ENCODE peak calls at places on chromosomes 4 and X, in five cellular contexts. H is astrocyte of the cerebellum, A is stomach, J is tibial nerve, C is mucosa of descending colon. L is an unnamed sample.

GRCh38 chrX:119541188-119541587 is 24.0 kb downstream of the STEEP1 start:
- DNase-seq in H (peak), A (no peak), J (no peak), C (no peak), L (peak)

GRCh38 chr4:166128452-166128851 is 255.4 kb downstream of the TLL1 start:
- DNase-seq in H (peak), A (no peak), J (no peak), C (no peak), L (peak)

GRCh38 chrX:28584025-28584424 is 3.2 kb upstream of the IL1RAPL1 start:
- DNase-seq in H (no peak), A (no peak), J (no peak), C (no peak), L (no peak)

GRCh38 chrX:65581661-65582339 is 47.2 kb upstream of the LAS1L start:
- DNase-seq in H (peak), A (peak), J (peak), C (no peak), L (peak)

GRCh38 chr4:84691170-84691691 is 108.3 kb downstream of the CDS1 start:
- DNase-seq in H (peak), A (no peak), J (no peak), C (no peak), L (peak)

GRCh38 chrX:13215729-13216128 is 104.1 kb downstream of the ATXN3L start:
- DNase-seq in H (no peak), A (no peak), J (no peak), C (no peak), L (peak)

GRCh38 chrX:1484638-1485019 is 31.9 kb upstream of the ASMTL start:
- DNase-seq in H (no peak), A (no peak), J (no peak), C (no peak), L (no peak)

GRCh38 chr4:112938461-112939058 is 110.9 kb upstream of the ANK2 start:
- DNase-seq in H (peak), A (no peak), J (no peak), C (no peak), L (peak)

GRCh38 chr4:71540749-71541269 is 202.0 kb downstream of the SLC4A4 start:
- DNase-seq in H (no peak), A (no peak), J (no peak), C (no peak), L (peak)

GRCh38 chrX:119763175-119763574 is 4.8 kb downstream of the SOWAHD start:
- DNase-seq in H (peak), A (no peak), J (no peak), C (no peak), L (no peak)

GRCh38 chrX:132614297-132614696 is 125.5 kb upstream of the MBNL3 start:
- DNase-seq in H (no peak), A (no peak), J (no peak), C (no peak), L (peak)
- TF ChIP-seq CTCF in H (peak), A (no peak), J (no peak), C (no peak), L (peak)

GRCh38 chr4:185383451-185383850 is 12.3 kb downstream of the LRP2BP start:
- DNase-seq in H (no peak), A (peak), J (no peak), C (no peak), L (peak)

GRCh38 chr4:185387957-185388356 is 7.8 kb downstream of the LRP2BP start:
- DNase-seq in H (no peak), A (no peak), J (no peak), C (no peak), L (no peak)

GRCh38 chr4:185382754-185383153 is 13.0 kb downstream of the LRP2BP start:
- DNase-seq in H (no peak), A (no peak), J (no peak), C (no peak), L (no peak)

GRCh38 chr4:185384061-185384460 is 11.7 kb downstream of the LRP2BP start:
- DNase-seq in H (no peak), A (no peak), J (no peak), C (no peak), L (no peak)

DNA sequence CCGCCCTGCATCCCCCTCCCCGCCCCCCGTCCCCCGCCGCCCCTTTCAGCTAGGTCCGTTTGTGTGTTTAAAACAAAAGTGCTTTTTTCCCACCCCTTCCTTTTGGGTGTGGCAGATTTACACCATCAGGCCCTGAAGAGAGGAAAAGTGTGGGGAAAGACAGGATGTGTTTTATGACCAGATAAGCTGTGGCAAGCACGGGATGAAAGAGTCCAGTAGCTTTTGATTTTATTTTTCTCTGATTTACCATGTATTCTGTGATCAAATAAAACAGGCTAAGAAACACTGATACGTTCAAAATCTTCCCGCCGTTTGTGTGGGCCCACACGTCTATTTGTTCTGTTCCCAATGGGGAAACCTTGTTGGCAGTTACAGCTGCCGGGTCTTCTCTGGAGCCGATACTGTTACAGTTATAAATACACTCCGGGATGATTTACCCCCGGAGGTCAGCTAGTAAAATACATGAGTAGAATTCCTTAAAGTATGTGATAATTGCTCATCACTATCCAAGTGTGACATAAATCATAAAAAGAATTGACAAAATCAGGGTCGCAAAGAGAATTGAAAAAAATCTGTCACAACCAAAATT is 10.8 kb downstream of the LRP2BP start:
- DNase-seq in H (no peak), A (no peak), J (no peak), C (no peak), L (no peak)
- TF ChIP-seq CTCF in H (no peak), A (no peak), J (no peak), C (no peak), L (no peak)

GRCh38 chrX:97740044-97740443 is 856.3 kb downstream of the RPA4 start:
- DNase-seq in H (no peak), A (no peak), J (no peak), C (no peak), L (peak)

GRCh38 chrX:97740886-97741285 is 857.2 kb downstream of the RPA4 start:
- DNase-seq in H (no peak), A (no peak), J (no peak), C (no peak), L (peak)

GRCh38 chrX:97747346-97747745 is 863.6 kb downstream of the RPA4 start:
- DNase-seq in H (no peak), A (no peak), J (no peak), C (no peak), L (no peak)

DNA sequence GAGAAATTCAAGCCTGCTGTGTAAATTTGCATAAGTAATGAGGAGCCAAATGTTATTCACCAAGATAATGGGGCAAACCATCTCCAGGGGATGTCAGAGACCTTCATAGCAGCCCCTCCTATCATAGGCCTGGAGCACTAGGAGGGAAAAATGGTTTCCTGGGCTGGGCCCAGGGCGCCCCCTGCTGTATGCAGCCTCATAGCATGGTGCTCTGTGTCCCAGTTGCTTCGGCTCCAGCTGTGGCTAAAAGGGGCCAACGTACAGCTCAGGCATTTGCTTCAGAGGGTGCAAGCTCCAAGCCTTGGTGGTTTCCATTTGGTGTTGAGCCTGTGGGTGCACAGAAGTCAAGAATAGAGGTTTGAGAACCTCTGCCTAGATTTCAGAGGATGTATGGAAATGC is 859.3 kb downstream of the RPA4 start:
- DNase-seq in H (no peak), A (no peak), J (no peak), C (no peak), L (no peak)
- TF ChIP-seq CTCF in H (no peak), A (no peak), J (peak), C (no peak), L (no peak)

GRCh38 chrX:132748909-132749308 is 209.5 kb downstream of the HS6ST2 start:
- DNase-seq in H (no peak), A (no peak), J (no peak), C (no peak), L (no peak)

GRCh38 chrX:132750312-132751042 is 208.0 kb downstream of the HS6ST2 start:
- DNase-seq in H (no peak), A (no peak), J (no peak), C (no peak), L (no peak)

GRCh38 chrX:132748268-132748667 is 210.2 kb downstream of the HS6ST2 start:
- DNase-seq in H (no peak), A (no peak), J (no peak), C (no peak), L (no peak)

GRCh38 chrX:132751043-132751690 is 207.3 kb downstream of the HS6ST2 start:
- DNase-seq in H (no peak), A (no peak), J (no peak), C (no peak), L (no peak)

DNA sequence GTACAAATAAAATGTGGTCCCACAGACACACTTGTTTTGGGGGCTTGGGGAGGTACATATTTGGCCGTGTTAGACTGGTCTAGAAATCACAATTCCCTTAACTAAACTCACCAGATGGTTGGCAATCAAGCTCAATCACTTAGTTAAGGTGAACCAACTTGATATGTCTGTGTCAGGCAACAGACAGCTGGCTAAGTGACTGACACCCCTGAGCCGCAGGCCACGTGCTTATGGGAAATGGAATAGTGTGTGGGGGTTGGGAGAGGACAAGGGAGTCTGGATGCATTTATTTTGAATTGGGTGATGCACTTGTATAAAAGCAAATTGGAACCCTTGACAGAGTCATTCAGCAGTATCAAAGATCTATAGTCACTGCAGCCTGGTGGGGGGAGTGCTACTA is 209.0 kb downstream of the HS6ST2 start:
- DNase-seq in H (no peak), A (no peak), J (no peak), C (no peak), L (no peak)
- TF ChIP-seq CTCF in H (no peak), A (no peak), J (no peak), C (no peak), L (no peak)

GRCh38 chr4:87078987-87079469 is 141.4 kb downstream of the KLHL8 start:
- DNase-seq in H (no peak), A (no peak), J (no peak), C (no peak), L (no peak)

GRCh38 chr4:87079967-87080366 is 140.5 kb downstream of the KLHL8 start:
- DNase-seq in H (no peak), A (no peak), J (no peak), C (no peak), L (no peak)

GRCh38 chr4:87081826-87082225 is 138.6 kb downstream of the KLHL8 start:
- DNase-seq in H (no peak), A (no peak), J (no peak), C (no peak), L (no peak)

GRCh38 chr4:87077834-87078585 is 142.4 kb downstream of the KLHL8 start:
- DNase-seq in H (no peak), A (no peak), J (no peak), C (no peak), L (no peak)

DNA sequence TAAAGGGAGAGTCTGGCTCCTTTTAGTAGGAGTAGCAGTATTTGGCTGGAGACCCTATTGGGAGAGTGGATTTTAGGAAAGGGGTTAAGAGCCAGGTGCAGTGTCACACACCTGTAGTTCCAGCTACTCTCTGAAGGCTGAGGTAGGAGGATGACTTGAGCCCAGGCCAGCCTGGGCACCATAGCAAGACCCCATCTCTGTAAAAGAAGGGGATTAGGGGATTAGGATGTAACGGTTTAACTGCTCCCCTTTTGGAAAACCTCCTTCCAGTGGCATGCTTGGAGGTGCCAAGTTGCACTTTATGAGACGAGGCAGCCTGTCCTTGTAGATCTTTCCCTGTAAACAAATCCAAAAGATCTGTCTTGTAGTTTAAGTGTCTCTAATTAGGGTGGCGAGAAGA is 140.0 kb downstream of the KLHL8 start:
- DNase-seq in H (no peak), A (no peak), J (no peak), C (no peak), L (no peak)
- TF ChIP-seq CTCF in H (no peak), A (no peak), J (no peak), C (no peak), L (no peak)

DNA sequence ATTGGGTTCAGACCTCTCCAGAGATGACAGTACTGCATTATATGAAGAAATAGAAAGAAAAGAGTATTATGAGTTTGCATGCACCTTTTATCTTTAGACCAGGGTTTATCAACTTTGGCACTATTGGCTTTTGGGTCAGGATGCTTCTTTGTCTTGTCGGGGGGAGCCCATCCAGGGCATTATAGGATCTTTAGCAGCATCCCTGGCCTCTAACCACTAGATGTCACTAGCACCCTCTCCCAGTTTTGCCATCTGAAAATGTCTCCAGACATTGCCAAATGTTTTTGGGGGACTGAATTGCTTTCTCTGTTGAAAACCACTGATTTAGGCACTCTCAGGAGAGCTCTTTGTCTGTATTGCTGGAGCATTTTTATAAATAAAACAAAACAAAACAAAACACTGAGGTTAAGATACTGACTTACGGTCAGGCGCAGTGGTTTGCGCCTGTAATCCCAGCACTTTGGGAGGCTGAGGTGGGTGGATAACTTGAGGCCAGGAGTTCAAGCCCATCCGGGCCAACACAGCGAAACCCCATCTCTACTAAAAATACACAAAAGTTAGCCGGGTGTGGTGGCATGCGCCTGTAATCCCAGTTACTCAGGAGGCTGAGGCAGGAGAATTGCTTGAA is 23.6 kb downstream of the CA5B start:
- DNase-seq in H (no peak), A (no peak), J (no peak), C (no peak), L (peak)
- TF ChIP-seq CTCF in H (peak), A (no peak), J (peak), C (peak), L (peak)

DNA sequence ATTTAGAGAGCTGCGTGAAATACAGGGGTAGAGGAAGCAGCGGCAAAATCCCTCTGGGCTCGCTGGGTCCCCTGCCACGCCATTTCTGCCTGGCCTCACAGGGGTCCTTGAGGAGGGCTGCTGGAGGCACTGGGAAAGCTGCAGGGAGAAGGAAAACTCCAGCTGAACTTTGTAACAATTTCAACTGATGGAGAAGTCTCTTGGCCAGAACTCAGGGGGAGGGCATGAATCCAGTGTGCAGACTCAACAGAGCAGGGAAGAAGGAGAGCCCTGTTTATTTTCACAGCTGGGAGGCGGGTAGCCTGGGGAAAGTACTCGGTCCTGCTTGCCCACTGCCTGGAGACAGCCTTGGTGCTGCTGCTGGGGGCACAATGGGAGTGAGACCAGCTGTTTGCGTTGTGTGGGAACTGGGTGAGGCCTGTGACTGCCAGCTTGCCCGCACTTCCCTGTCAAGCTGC is 93.2 kb upstream of the MAPK10 start:
- DNase-seq in H (no peak), A (no peak), J (no peak), C (no peak), L (peak)
- TF ChIP-seq CTCF in H (no peak), A (no peak), J (no peak), C (no peak), L (no peak)

DNA sequence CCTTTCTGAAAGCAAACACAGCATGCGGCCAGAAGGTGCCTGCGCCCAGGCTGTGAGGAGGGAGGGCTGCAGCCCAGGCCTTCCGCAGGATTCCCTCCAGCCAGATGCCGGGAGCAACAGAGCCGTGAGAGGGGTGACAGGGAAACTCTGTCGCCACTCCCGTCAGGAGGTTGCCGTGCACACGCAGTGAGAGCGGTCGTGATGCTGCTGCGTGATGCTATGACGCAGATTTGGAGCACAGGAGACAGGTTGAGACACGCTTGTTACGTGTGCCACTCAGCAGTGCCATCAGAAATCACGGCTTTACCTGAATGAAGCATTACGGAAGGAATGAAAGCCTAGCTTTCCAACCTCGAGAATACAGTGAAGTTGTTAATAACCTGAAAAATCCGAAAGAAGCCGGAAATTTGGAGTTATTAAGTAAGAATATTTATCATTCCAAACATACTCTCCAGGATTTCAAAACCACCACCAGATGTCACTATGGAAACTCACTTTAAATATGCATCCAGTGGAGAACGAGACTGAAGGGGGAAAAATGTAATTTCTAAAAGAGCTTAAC is 54.4 kb downstream of the FAT1 start:
- DNase-seq in H (peak), A (no peak), J (no peak), C (no peak), L (peak)
- TF ChIP-seq CTCF in H (peak), A (no peak), J (peak), C (no peak), L (peak)

GRCh38 chrX:51459125-51459524 is 37.3 kb downstream of the NUDT11 start:
- DNase-seq in H (no peak), A (no peak), J (no peak), C (no peak), L (peak)

GRCh38 chrX:51461053-51462050 is 35.0 kb downstream of the NUDT11 start:
- DNase-seq in H (peak), A (no peak), J (no peak), C (no peak), L (peak)

GRCh38 chrX:51456246-51456645 is 40.1 kb downstream of the NUDT11 start:
- DNase-seq in H (no peak), A (no peak), J (no peak), C (no peak), L (no peak)

DNA sequence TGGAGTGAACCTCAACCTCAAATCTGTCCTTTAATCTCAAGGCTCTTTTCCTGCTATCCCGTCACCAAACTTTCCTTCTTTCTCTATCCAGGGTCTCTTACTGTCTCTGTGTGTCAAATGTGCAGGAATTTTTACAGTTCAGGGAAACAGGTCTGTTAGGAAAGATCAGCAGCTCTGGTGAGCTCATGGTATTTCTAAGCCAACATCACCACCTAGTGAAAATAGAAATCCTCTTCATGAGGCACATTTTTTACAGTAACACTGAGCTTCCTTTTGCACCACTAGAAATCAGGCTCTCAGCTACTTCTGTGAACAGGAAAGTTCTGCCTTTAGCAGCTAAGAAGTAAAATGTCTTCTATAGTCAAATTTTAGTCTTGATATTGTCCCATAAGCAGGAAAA is 39.6 kb downstream of the NUDT11 start:
- DNase-seq in H (no peak), A (no peak), J (no peak), C (no peak), L (peak)
- TF ChIP-seq CTCF in H (no peak), A (no peak), J (no peak), C (no peak), L (no peak)

L was measured in PC-3.